ENCODE peak calls at places on chromosome 10, in eight cellular contexts. S, E, Q, A, U, M, J and C are unnamed samples.
A peak's percentile ranks its signal among the peaks of the same experiment; 100 is the strongest.

GRCh38 chr10:71213761-71214440 is 1.5 kb downstream of the UNC5B start:
- DNase-seq in S (peak; percentile 78), E (peak; percentile 69), Q (peak; percentile 31), A (peak; percentile 56), U (peak; percentile 75), M (no peak), J (peak; percentile 71), C (peak; percentile 41)

GRCh38 chr10:49761789-49762565 is at the start of gene OGDHL:
- DNase-seq in S (no peak), E (peak; percentile 73), Q (peak; percentile 82), A (peak; percentile 44), U (peak; percentile 61), M (peak; percentile 51), J (peak; percentile 94), C (peak; percentile 20)

GRCh38 chr10:12500406-12501303 is 151.3 kb downstream of the CAMK1D start:
- DNase-seq in S (peak; percentile 20), E (no peak), Q (no peak), A (no peak), U (peak; percentile 20), M (no peak), J (no peak), C (no peak)

GRCh38 chr10:103353281-103353680 is 2.3 kb upstream of the PCGF6 start:
- DNase-seq in S (no peak), E (no peak), Q (no peak), A (no peak), U (no peak), M (no peak), J (no peak), C (no peak)

GRCh38 chr10:104501864-104502579 is 139.1 kb upstream of the SORCS3 start:
- DNase-seq in S (no peak), E (no peak), Q (no peak), A (no peak), U (no peak), M (no peak), J (peak; percentile 80), C (no peak)

GRCh38 chr10:131997366-131998049 is 15.8 kb upstream of the BNIP3 start:
- DNase-seq in S (no peak), E (no peak), Q (no peak), A (no peak), U (peak; percentile 92), M (peak; percentile 59), J (peak; percentile 57), C (peak; percentile 87)

GRCh38 chr10:96998329-96998888 is 166.3 kb downstream of the LCOR start:
- DNase-seq in S (no peak), E (no peak), Q (no peak), A (no peak), U (peak; percentile 28), M (no peak), J (no peak), C (no peak)

GRCh38 chr10:73495884-73496674 is at the start of gene PPP3CB:
- DNase-seq in S (peak; percentile 96), E (peak; percentile 94), Q (peak; percentile 93), A (peak; percentile 96), U (peak; percentile 88), M (peak; percentile 91), J (peak; percentile 96), C (peak; percentile 95)

GRCh38 chr10:6071181-6072175 is 9.3 kb upstream of the IL2RA start:
- DNase-seq in S (no peak), E (no peak), Q (no peak), A (no peak), U (peak; percentile 4), M (no peak), J (no peak), C (peak; percentile 37)

GRCh38 chr10:132546567-132547420 is 9.2 kb downstream of the INPP5A start:
- DNase-seq in S (peak; percentile 71), E (peak; percentile 60), Q (peak; percentile 55), A (no peak), U (peak; percentile 80), M (no peak), J (no peak), C (peak; percentile 20)

GRCh38 chr10:132504501-132505272 is 32.9 kb upstream of the INPP5A start:
- DNase-seq in S (peak; percentile 68), E (no peak), Q (no peak), A (no peak), U (no peak), M (no peak), J (no peak), C (peak; percentile 50)

GRCh38 chr10:64573625-64574325 is 1052.6 kb downstream of the REEP3 start:
- DNase-seq in S (no peak), E (no peak), Q (peak; percentile 21), A (no peak), U (no peak), M (no peak), J (no peak), C (no peak)

GRCh38 chr10:97874332-97874731 is 24.7 kb downstream of the GOLGA7B start:
- DNase-seq in S (no peak), E (no peak), Q (no peak), A (no peak), U (no peak), M (no peak), J (no peak), C (no peak)

GRCh38 chr10:114458955-114459354 is 54.7 kb upstream of the AFAP1L2 start:
- DNase-seq in S (no peak), E (peak; percentile 70), Q (peak; percentile 63), A (peak; percentile 21), U (peak; percentile 51), M (peak; percentile 38), J (peak; percentile 62), C (no peak)

GRCh38 chr10:133357293-133358151 is at the start of gene FUOM:
- DNase-seq in S (peak; percentile 84), E (peak; percentile 83), Q (peak; percentile 81), A (no peak), U (peak; percentile 45), M (peak; percentile 66), J (peak; percentile 90), C (no peak)

GRCh38 chr10:71398991-71399375 is 2.3 kb downstream of the CDH23 start:
- DNase-seq in S (no peak), E (no peak), Q (no peak), A (no peak), U (no peak), M (no peak), J (no peak), C (no peak)

GRCh38 chr10:107767185-107767584 is 602.7 kb upstream of the SORCS1 start:
- DNase-seq in S (no peak), E (no peak), Q (no peak), A (peak; percentile 3), U (no peak), M (no peak), J (no peak), C (no peak)

GRCh38 chr10:7702288-7702812 is 766 bp upstream of the ITIH2 start:
- DNase-seq in S (no peak), E (no peak), Q (no peak), A (no peak), U (no peak), M (no peak), J (no peak), C (no peak)

GRCh38 chr10:7697304-7697822 is 5.8 kb upstream of the ITIH2 start:
- DNase-seq in S (no peak), E (no peak), Q (no peak), A (no peak), U (no peak), M (no peak), J (no peak), C (no peak)

GRCh38 chr10:7700577-7701125 is 2.5 kb upstream of the ITIH2 start:
- DNase-seq in S (no peak), E (no peak), Q (no peak), A (peak; percentile 52), U (no peak), M (no peak), J (no peak), C (no peak)

GRCh38 chr10:7701158-7701742 is 1.9 kb upstream of the ITIH2 start:
- DNase-seq in S (no peak), E (no peak), Q (no peak), A (no peak), U (no peak), M (no peak), J (no peak), C (no peak)

GRCh38 chr10:7696545-7696944 is 6.6 kb upstream of the ITIH2 start:
- DNase-seq in S (peak; percentile 86), E (no peak), Q (no peak), A (no peak), U (peak; percentile 81), M (peak; percentile 53), J (no peak), C (no peak)
- H3K4me1 ChIP-seq in S (no peaks in the 10 kb centered on the region), E (no peaks in the 10 kb centered on the region), Q (no peaks in the 10 kb centered on the region), A (no peaks in the 10 kb centered on the region), U (no peaks in the 10 kb centered on the region), M (no peaks in the 10 kb centered on the region), J (no peaks in the 10 kb centered on the region), C (peaks cover 20% of the 10 kb centered on the region)

DNA sequence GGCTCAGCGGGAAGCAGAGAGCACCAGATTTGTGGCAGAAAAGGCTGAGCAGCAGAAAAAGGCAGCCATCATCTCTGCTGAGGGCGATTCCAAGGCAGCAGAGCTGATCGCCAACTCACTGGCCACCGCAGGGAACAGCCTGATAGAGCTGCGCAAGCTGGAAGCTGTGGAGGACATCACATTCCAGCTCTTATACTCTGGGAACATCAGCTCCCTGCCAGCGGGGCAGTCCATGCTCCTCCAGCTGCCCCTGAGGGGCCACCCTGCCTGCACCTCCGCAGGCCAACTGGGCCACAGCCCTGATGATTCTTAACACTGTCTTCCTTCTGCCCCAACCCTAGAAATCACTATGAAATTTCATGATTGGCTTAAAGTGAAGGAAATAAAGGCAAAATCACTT is 18.6 kb downstream of the CWF19L1 start:
- DNase-seq in S (no peak), E (no peak), Q (no peak), A (no peak), U (no peak), M (no peak), J (no peak), C (no peak)
- H3K36me3 ChIP-seq in S (peaks cover 2% of the 10 kb centered on the region), E (peaks cover 71% of the 10 kb centered on the region), Q (peaks cover 9% of the 10 kb centered on the region), A (peaks cover 33% of the 10 kb centered on the region), U (no peaks in the 10 kb centered on the region), M (peaks cover 3% of the 10 kb centered on the region), J (no peaks in the 10 kb centered on the region), C (peaks cover 100% of the 10 kb centered on the region)

DNA sequence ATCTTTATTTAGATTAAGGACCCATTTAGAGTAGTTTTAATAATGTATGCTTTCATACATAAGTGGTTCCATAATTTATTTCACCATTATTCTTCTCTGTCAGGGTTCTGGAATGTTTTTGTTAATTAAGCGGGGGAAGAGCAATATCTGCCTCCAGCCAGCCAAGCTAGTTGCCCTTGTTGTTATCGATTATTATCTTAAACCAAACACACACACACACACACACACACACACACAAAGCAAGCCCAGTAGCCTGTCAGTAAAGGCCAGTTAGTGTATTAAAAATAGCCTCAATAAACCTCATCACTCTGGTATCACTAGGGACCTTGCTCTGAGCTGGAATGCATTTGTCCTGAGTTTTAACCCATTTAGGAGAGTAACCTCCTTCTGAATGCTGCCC is 131.0 kb downstream of the CELF2 start:
- DNase-seq in S (no peak), E (no peak), Q (no peak), A (no peak), U (no peak), M (no peak), J (no peak), C (no peak)
- H3K4me1 ChIP-seq in S (peaks cover 12% of the 10 kb centered on the region), E (peaks cover 85% of the 10 kb centered on the region), Q (no peaks in the 10 kb centered on the region), A (no peaks in the 10 kb centered on the region), U (no peaks in the 10 kb centered on the region), M (peaks cover 78% of the 10 kb centered on the region), J (peaks cover 19% of the 10 kb centered on the region), C (peaks cover 72% of the 10 kb centered on the region)

DNA sequence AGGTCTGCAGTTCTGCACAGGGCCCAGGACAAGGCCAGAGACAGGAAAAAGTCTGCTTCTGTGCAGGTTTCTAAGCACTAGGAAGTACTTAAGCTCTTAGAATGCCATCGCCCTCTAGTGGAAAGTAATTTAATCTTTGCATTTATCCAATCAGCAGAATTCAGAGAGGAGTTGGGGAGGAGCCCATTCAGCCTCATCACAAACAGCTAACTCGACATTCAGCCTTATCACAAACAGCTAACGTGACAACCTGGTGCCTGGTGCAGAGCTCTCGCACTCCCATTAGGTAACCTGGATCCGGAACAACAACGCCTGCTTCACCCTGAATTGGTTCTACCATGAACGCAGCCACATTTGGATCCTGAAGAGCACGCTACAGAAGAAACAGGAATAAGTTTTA is 15.2 kb downstream of the OAT start:
- DNase-seq in S (peak; percentile 25), E (no peak), Q (peak; percentile 38), A (peak; percentile 71), U (no peak), M (no peak), J (peak; percentile 92), C (no peak)
- H3K36me3 ChIP-seq in S (peaks cover 13% of the 10 kb centered on the region), E (peaks cover 82% of the 10 kb centered on the region), Q (peaks cover 17% of the 10 kb centered on the region), A (peaks cover 46% of the 10 kb centered on the region), U (no peaks in the 10 kb centered on the region), M (peaks cover 7% of the 10 kb centered on the region), J (no peaks in the 10 kb centered on the region), C (peaks cover 82% of the 10 kb centered on the region)